ENCODE peak calls at places on chromosomes 13 and 19, in six cellular contexts. D is H1, M is GM12878, E is HepG2, Y is K562, T is HCT116. B is an unnamed sample.

GRCh38 chr13:92806215-92806614 is 420.4 kb upstream of the GPC6 start:
- DNase-seq in D (no peak), M (no peak), E (no peak), Y (no peak), T (no peak), B (no peak)

GRCh38 chr13:24910502-24911134 is 146.6 kb downstream of the RNF17 start:
- DNase-seq in D (no peak), M (no peak), E (no peak), Y (no peak), T (no peak), B (no peak)

GRCh38 chr19:18496167-18496979 is 25.5 kb downstream of the ELL start:
- DNase-seq in D (no peak), M (no peak), E (peak), Y (peak), T (no peak), B (no peak)

GRCh38 chr13:95298971-95299627 is 2.2 kb downstream of the ABCC4 start:
- DNase-seq in D (no peak), M (no peak), E (no peak), Y (no peak), T (peak), B (no peak)

GRCh38 chr13:30666113-30666512 is 48.4 kb downstream of the USPL1 start:
- DNase-seq in D (no peak), M (no peak), E (peak), Y (peak), T (no peak), B (no peak)

GRCh38 chr13:51422484-51422883 is 30.4 kb downstream of the INTS6 start:
- DNase-seq in D (no peak), M (no peak), E (no peak), Y (no peak), T (no peak), B (no peak)

GRCh38 chr13:111951982-111952565 is 114.9 kb upstream of the SOX1 start:
- DNase-seq in D (no peak), M (no peak), E (no peak), Y (no peak), T (no peak), B (no peak)

GRCh38 chr13:72504026-72504925 is 223.2 kb downstream of the MZT1 start:
- DNase-seq in D (no peak), M (no peak), E (no peak), Y (no peak), T (no peak), B (no peak)

GRCh38 chr13:44805623-44806022 is 183.6 kb downstream of the NUFIP1 start:
- DNase-seq in D (no peak), M (no peak), E (no peak), Y (no peak), T (no peak), B (no peak)

GRCh38 chr19:46755077-46755852 is 9.0 kb upstream of the STRN4 start:
- DNase-seq in D (no peak), M (no peak), E (no peak), Y (no peak), T (no peak), B (no peak)

GRCh38 chr13:39419866-39420265 is 183.1 kb downstream of the LHFPL6 start:
- DNase-seq in D (no peak), M (no peak), E (no peak), Y (no peak), T (no peak), B (no peak)

GRCh38 chr13:29893438-29893837 is 43.0 kb upstream of the UBL3 start:
- DNase-seq in D (no peak), M (no peak), E (no peak), Y (no peak), T (no peak), B (peak)

GRCh38 chr13:113539822-113540221 is 44.7 kb upstream of the TFDP1 start:
- DNase-seq in D (no peak), M (no peak), E (no peak), Y (no peak), T (no peak), B (no peak)

GRCh38 chr13:44465318-44465717 is 91.7 kb downstream of the SERP2 start:
- DNase-seq in D (no peak), M (no peak), E (no peak), Y (no peak), T (no peak), B (no peak)

GRCh38 chr19:16419671-16420394 is 51.9 kb downstream of the EPS15L1 start:
- DNase-seq in D (no peak), M (no peak), E (no peak), Y (no peak), T (no peak), B (no peak)

GRCh38 chr19:29623726-29624488 is 17.8 kb downstream of the POP4 start:
- DNase-seq in D (no peak), M (no peak), E (no peak), Y (peak), T (no peak), B (no peak)

GRCh38 chr13:59452189-59452588 is 711.5 kb downstream of the DIAPH3 start:
- DNase-seq in D (no peak), M (no peak), E (no peak), Y (no peak), T (no peak), B (no peak)

GRCh38 chr19:3266792-3267469 is 42.5 kb downstream of the CELF5 start:
- DNase-seq in D (no peak), M (no peak), E (no peak), Y (peak), T (no peak), B (no peak)

GRCh38 chr13:91652389-91652788 is 254.0 kb downstream of the GPC5 start:
- DNase-seq in D (no peak), M (no peak), E (no peak), Y (no peak), T (no peak), B (no peak)

GRCh38 chr13:35927554-35927953 is 203.6 kb downstream of the DCLK1 start:
- DNase-seq in D (no peak), M (no peak), E (no peak), Y (no peak), T (no peak), B (no peak)

GRCh38 chr13:103004790-103005307 is 61.4 kb downstream of the SLC10A2 start:
- DNase-seq in D (no peak), M (no peak), E (no peak), Y (no peak), T (no peak), B (no peak)

GRCh38 chr13:43405457-43405856 is 381.3 kb downstream of the ENOX1 start:
- DNase-seq in D (no peak), M (no peak), E (no peak), Y (no peak), T (no peak), B (no peak)

GRCh38 chr13:100589178-100589725 is 663 bp upstream of the GGACT start:
- DNase-seq in D (no peak), M (no peak), E (no peak), Y (no peak), T (no peak), B (no peak)

GRCh38 chr19:16203256-16204004 is 5.7 kb downstream of the AP1M1 start:
- DNase-seq in D (no peak), M (no peak), E (no peak), Y (no peak), T (no peak), B (no peak)

GRCh38 chr13:83845121-83845520 is 37.2 kb downstream of the SLITRK1 start:
- DNase-seq in D (no peak), M (no peak), E (no peak), Y (no peak), T (no peak), B (no peak)

GRCh38 chr19:18202759-18203407 is 959 bp downstream of the RAB3A start:
- DNase-seq in D (no peak), M (no peak), E (no peak), Y (peak), T (no peak), B (peak)

GRCh38 chr19:27740396-27740795 is 1472.6 kb downstream of the UQCRFS1 start:
- DNase-seq in D (no peak), M (no peak), E (no peak), Y (no peak), T (no peak), B (no peak)

GRCh38 chr13:99417821-99418662 is 83.2 kb upstream of the TM9SF2 start:
- DNase-seq in D (no peak), M (no peak), E (no peak), Y (no peak), T (no peak), B (no peak)

GRCh38 chr19:14473915-14474578 is 1.1 kb downstream of the PTGER1 start:
- DNase-seq in D (no peak), M (no peak), E (no peak), Y (no peak), T (no peak), B (peak)

GRCh38 chr19:14474827-14475226 is 327 bp downstream of the PTGER1 start:
- DNase-seq in D (no peak), M (no peak), E (no peak), Y (no peak), T (no peak), B (no peak)

GRCh38 chr19:14476663-14477401 is 1.7 kb upstream of the PTGER1 start:
- DNase-seq in D (no peak), M (no peak), E (no peak), Y (peak), T (peak), B (peak)

GRCh38 chr19:14476307-14476662 is 1.1 kb upstream of the PTGER1 start:
- DNase-seq in D (no peak), M (no peak), E (no peak), Y (no peak), T (no peak), B (no peak)

DNA sequence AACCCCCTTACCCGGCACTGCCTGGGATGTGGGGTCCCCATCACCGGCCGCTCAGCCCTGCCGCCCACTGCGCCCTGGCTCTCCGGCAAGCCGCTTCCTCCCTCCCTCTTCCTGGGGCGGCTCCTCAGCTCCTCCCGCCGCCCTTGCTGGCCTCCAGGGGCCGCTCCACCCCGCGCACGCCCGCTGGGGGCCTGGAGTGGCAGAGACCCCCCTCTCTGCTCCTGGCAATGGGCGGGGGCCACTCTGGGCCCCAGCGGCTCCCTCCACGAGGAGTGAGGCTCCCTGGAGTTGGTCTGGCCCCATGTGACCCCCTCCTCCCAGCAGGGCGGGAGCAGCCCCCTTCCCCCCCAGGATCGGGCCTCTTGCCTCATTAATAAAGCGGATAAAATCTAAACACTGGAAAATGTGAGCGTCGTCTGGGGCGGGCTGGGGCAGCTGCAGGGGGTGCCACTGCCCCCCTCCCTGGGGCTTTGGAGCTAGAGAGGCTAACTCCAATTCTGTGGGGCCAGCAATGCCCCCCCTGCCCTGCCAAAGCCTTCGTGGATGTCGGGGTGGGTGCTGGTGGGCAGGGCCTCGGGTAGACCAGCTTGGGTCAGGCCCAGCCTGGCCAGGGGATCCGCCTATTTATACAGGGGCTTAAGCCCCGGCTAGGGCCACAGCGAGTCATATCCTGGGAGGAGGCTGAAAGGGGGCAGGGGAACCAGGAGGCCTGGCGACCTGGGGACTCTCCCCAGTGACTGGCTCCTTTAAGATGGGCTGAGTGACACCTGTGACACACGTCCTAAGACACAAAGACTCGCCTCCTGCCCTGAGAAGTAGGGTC is at the start of gene PTGER1:
- DNase-seq in D (no peak), M (no peak), E (no peak), Y (peak), T (peak), B (peak)
- TF ChIP-seq JUND in D (no peak), M (no peak), E (no peak), Y (no peak), T (no peak), B (no peak)

GRCh38 chr19:440391-441212 is 20.2 kb downstream of the SHC2 start:
- DNase-seq in D (no peak), M (no peak), E (no peak), Y (no peak), T (no peak), B (no peak)

GRCh38 chr19:437027-437426 is 23.8 kb downstream of the SHC2 start:
- DNase-seq in D (no peak), M (no peak), E (no peak), Y (no peak), T (no peak), B (no peak)

GRCh38 chr19:436413-436950 is 24.4 kb downstream of the SHC2 start:
- DNase-seq in D (no peak), M (no peak), E (no peak), Y (no peak), T (no peak), B (no peak)

GRCh38 chr19:439167-439900 is 21.5 kb downstream of the SHC2 start:
- DNase-seq in D (no peak), M (no peak), E (no peak), Y (no peak), T (no peak), B (no peak)

DNA sequence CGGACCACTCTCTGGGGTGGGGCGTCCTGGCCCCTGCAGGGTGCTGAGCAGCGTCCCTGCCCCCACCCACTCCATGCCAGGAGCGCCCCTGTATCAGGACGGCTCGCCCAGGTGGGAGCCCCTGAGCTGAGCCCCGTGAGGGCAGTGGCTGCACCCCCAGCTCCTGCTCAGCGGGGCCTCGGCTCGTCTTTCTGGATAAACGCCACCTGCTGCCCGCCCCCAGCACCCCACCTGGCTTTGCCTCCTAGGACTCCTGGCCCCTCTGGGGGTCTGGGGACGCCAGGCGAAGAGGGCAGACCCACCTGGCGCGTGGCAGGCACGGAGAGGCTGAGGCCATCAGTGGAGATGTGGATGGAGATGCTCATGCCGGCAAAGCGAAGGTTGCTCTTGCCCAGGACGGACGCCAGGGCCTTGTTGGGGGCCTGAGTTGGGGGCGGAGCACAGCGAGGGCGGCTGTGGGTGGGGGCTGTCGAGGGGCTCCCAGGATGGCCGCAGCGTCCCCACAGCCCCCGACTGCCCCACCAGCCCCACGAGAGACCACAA is 22.3 kb downstream of the SHC2 start:
- DNase-seq in D (no peak), M (no peak), E (no peak), Y (no peak), T (no peak), B (no peak)
- H3K9ac ChIP-seq in D (no peak), M (no peak), E (no peak), Y (no peak), T (no peak), B (no peak)

DNA sequence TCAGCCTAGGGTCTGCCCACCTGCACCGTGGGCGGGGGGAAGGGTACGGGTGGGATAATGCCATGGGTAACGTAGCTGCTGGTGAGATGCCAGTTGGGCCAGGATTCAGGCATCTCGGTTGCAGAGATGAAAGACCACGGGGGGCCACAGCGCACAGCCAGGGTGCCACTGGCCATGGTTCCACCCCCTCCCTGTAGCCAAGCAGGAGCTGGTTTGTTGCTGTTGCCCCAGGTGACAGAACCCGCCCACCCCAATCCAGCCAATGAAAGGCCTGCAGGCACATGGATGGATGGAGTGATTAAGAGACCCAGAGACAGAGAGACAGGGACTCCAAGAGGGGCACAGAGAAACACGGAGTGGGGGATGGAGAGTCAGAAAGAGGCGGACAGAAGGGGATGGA is 1.0 kb upstream of the CGB7 start:
- DNase-seq in D (no peak), M (no peak), E (no peak), Y (peak), T (no peak), B (peak)
- TF ChIP-seq JUND in D (no peak), M (no peak), E (no peak), Y (no peak), T (no peak), B (no peak)

GRCh38 chr13:87754097-87754496 is 82.9 kb downstream of the SLITRK5 start:
- DNase-seq in D (no peak), M (no peak), E (no peak), Y (no peak), T (no peak), B (no peak)
- H3K9ac ChIP-seq in D (no peak), M (no peak), E (no peak), Y (no peak), T (no peak), B (no peak)

GRCh38 chr19:37930416-37930815 is 23.4 kb downstream of the SIPA1L3 start:
- DNase-seq in D (no peak), M (no peak), E (peak), Y (no peak), T (no peak), B (no peak)

GRCh38 chr19:37929512-37929911 is 22.5 kb downstream of the SIPA1L3 start:
- DNase-seq in D (no peak), M (no peak), E (no peak), Y (no peak), T (no peak), B (no peak)

GRCh38 chr19:37926255-37926654 is 19.2 kb downstream of the SIPA1L3 start:
- DNase-seq in D (no peak), M (no peak), E (no peak), Y (no peak), T (no peak), B (no peak)

GRCh38 chr19:37926711-37927110 is 19.7 kb downstream of the SIPA1L3 start:
- DNase-seq in D (no peak), M (no peak), E (no peak), Y (no peak), T (no peak), B (no peak)

DNA sequence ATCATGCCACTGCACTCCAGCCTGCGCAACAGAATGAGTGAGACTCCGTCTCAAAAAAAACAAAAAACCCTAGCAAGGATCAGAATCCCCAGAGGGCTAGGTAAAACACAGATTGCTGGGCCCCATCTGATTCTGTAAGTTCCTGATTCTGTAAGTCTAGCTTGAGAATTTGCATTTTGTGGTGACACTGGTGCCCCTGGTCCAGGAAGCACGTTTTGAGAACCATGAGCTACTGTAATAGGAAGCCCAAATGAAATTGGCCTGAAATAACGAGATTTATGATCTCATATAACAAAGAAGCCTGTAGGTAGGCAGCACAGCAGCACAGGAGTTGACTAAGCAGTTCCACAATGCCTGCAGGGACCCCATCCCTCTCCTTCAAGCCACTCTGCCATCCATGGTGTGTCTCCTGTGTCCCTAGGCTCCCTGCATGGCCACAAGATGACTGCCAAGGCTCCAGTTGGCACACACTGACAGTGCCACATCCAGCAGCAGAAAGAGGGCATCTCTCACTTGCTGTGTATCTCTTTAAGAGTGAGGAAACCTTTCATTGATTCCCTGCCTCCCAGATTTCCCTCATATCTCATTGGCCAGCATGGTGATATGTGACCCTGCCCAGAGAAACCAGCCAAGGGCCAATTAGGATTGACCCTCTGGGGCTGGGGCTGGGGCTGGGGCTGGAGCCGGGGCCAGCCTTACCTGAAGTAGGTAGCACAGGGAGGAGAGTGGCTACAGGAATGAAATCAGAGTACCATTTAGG is 21.7 kb downstream of the SIPA1L3 start:
- DNase-seq in D (no peak), M (peak), E (no peak), Y (no peak), T (no peak), B (no peak)
- TF ChIP-seq JUND in D (no peak), M (no peak), E (no peak), Y (no peak), T (no peak), B (no peak)

DNA sequence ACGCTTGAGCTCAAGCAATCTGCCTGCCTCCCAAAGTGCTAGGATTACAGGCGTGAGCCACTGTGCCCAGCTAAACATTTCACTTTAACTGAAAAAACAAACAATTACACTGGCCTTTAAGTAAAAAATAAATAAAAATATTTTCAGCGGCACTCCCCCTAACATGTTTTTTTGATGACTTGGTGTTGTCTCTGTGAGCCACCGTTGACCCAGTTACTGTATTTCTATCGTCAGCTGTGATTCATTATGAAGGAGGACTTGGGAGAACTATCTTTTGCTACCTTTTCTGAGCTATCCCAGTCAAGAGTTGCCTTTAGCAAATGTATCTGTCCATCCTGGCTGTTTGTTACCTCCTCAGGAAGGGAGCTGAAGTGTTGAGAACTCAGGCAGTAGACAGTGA is 18.5 kb upstream of the C19orf33 start:
- DNase-seq in D (no peak), M (no peak), E (no peak), Y (no peak), T (no peak), B (no peak)
- H3K9ac ChIP-seq in D (no peak), M (no peak), E (no peak), Y (no peak), T (no peak), B (no peak)

GRCh38 chr13:79485014-79485441 is 4.1 kb downstream of the NDFIP2 start:
- DNase-seq in D (no peak), M (no peak), E (peak), Y (no peak), T (no peak), B (no peak)
- TF ChIP-seq JUND in D (no peak), M (no peak), E (no peak), Y (no peak), T (no peak), B (no peak)